ENCODE peak calls at places on chromosomes 12 and 14, in ten cellular contexts. Q is transverse colon; P is cardiac muscle cell; X is BJ; T is WTC11; L is fibroblast of pulmonary artery; D is CD4-positive, alpha-beta T cell; H is pancreas; Y is astrocyte of the spinal cord; V is A549. S is an unnamed sample.

GRCh38 chr12:79288946-79289345 is 401.8 kb downstream of the PAWR start:
- DNase-seq in T (no peak), V (no peak), X (no peak), L (no peak), Y (no peak), D (no peak), H (no peak), P (no peak), Q (no peak), S (no peak)

GRCh38 chr14:104803916-104804371 is 3.0 kb downstream of the ZBTB42 start:
- DNase-seq in X (no peak), H (peak; percentile 54), L (no peak), Q (no peak), P (no peak), T (no peak), V (no peak), D (no peak), Y (no peak), S (no peak)

GRCh38 chr12:28974166-28974565 is 174.9 kb upstream of the FAR2 start:
- DNase-seq in P (no peak), X (no peak), D (no peak), V (no peak), T (no peak), H (no peak), Y (peak; percentile 53), Q (no peak), L (no peak), S (no peak)

GRCh38 chr14:97206948-97207347 is 409.8 kb downstream of the VRK1 start:
- DNase-seq in H (no peak), V (no peak), Q (no peak), L (no peak), P (no peak), Y (no peak), X (no peak), D (no peak), T (no peak), S (no peak)

GRCh38 chr12:123091756-123092155 is 59.1 kb downstream of the PITPNM2 start:
- DNase-seq in L (no peak), X (no peak), V (no peak), Y (no peak), Q (no peak), P (no peak), H (no peak), D (no peak), T (no peak), S (no peak)

GRCh38 chr12:23980826-23981225 is 31.4 kb upstream of the SOX5 start:
- DNase-seq in T (no peak), Q (no peak), Y (no peak), V (no peak), L (no peak), H (no peak), D (no peak), P (no peak), X (no peak), S (no peak)

GRCh38 chr12:57772429-57773322 is at the start of gene EEF1AKMT3:
- DNase-seq in V (no peak), P (peak; percentile 57), L (peak; percentile 40), T (peak; percentile 63), Y (no peak), D (no peak), Q (peak; percentile 75), X (no peak), H (peak; percentile 84), S (no peak)

GRCh38 chr12:109595321-109595902 is 21.8 kb downstream of the MVK start:
- DNase-seq in H (no peak), Q (no peak), V (no peak), P (no peak), Y (no peak), X (no peak), D (no peak), L (no peak), T (no peak), S (no peak)

DNA sequence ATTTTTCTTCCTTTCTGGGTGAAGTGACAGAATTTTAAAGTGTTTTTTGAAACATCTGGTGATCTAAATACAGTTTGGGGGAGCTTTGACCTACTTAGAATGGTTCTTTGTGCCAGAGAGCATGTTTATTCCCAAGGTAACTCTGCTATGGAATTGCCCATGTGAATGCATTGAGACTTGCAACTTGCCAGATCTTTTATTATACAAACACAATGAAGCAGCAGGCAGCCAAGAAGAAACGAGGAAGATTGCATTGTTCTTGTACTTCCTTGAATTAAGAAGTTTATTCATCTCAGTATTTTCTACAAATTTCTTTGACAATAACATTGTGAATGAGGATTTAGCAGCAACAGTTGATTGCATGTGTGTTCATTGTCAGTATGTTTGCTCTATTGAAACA is 55.5 kb downstream of the FGD4 start:
- DNase-seq in Q (no peak), V (no peak), X (no peak), H (no peak), P (no peak), D (no peak), Y (peak; percentile 25), T (no peak), L (peak; percentile 82), S (no peak)
- TF ChIP-seq CTCF in Q (no peak), V (no peak), X (no peak), H (no peak), P (no peak), D (no peak), Y (no peak), T (no peak), L (no peak), S (no peak)

GRCh38 chr12:66061557-66062279 is 68.8 kb downstream of the LLPH start:
- DNase-seq in Q (no peak), L (peak; percentile 31), X (no peak), V (no peak), T (peak; percentile 25), H (no peak), P (no peak), Y (no peak), D (no peak), S (no peak)
- TF ChIP-seq CTCF in Q (no peak), L (no peak), X (no peak), V (no peak), T (no peak), H (no peak), P (no peak), Y (no peak), D (no peak), S (no peak)

GRCh38 chr14:61063461-61063860 is 82.4 kb downstream of the SLC38A6 start:
- DNase-seq in P (no peak), Y (no peak), V (no peak), D (no peak), Q (no peak), H (no peak), L (no peak), X (no peak), T (no peak), S (no peak)

GRCh38 chr14:61064866-61065265 is 83.8 kb downstream of the SLC38A6 start:
- DNase-seq in V (no peak), T (no peak), P (no peak), D (no peak), X (no peak), H (no peak), L (no peak), Q (no peak), Y (no peak), S (no peak)

GRCh38 chr14:61065671-61066070 is 84.6 kb downstream of the SLC38A6 start:
- DNase-seq in Q (no peak), H (no peak), T (no peak), Y (no peak), V (no peak), D (no peak), X (no peak), L (no peak), P (no peak), S (no peak)

DNA sequence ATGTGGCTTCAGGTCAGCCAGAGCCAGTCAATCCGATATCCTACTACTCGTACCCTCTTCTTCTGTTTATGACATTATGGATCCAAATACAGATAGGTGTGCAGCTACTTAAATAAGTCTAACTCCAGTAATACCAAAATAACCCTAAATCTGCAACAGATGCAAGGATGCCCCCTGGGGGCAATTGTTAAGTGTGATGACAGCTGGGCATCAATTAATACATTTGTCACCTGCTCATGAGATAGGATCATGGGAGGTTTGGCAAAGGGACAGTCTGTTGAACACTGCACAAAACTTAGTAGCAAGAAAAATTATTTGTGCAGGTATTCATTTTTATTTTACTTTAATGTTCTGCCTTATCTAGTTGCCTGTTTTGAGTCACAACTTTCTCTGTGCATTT is 83.2 kb downstream of the SLC38A6 start:
- DNase-seq in V (no peak), P (no peak), T (no peak), D (no peak), X (no peak), Q (no peak), Y (no peak), L (no peak), H (no peak), S (no peak)
- TF ChIP-seq CTCF in V (peak; percentile 5), P (no peak), T (no peak), D (no peak), X (no peak), Q (no peak), Y (no peak), L (no peak), H (no peak), S (peak; percentile 2)

GRCh38 chr12:47819544-47819901 is 180 bp downstream of the HDAC7 start:
- DNase-seq in L (no peak), H (peak; percentile 72), Y (no peak), D (no peak), T (no peak), Q (no peak), P (no peak), X (no peak), V (no peak), S (no peak)

GRCh38 chr12:47818007-47818376 is 1.7 kb downstream of the HDAC7 start:
- DNase-seq in Y (no peak), H (no peak), D (no peak), L (no peak), T (no peak), X (no peak), Q (no peak), P (no peak), V (no peak), S (no peak)

GRCh38 chr12:47819902-47820630 is at the start of gene HDAC7:
- DNase-seq in T (peak; percentile 74), P (peak; percentile 83), H (peak; percentile 82), L (peak; percentile 94), Q (peak; percentile 85), Y (peak; percentile 91), D (peak; percentile 66), V (peak; percentile 86), X (no peak), S (peak; percentile 92)

GRCh38 chr12:47818382-47818700 is 1.4 kb downstream of the HDAC7 start:
- DNase-seq in L (no peak), Y (peak; percentile 32), X (no peak), P (no peak), V (no peak), Q (peak; percentile 26), T (no peak), D (no peak), H (no peak), S (no peak)

DNA sequence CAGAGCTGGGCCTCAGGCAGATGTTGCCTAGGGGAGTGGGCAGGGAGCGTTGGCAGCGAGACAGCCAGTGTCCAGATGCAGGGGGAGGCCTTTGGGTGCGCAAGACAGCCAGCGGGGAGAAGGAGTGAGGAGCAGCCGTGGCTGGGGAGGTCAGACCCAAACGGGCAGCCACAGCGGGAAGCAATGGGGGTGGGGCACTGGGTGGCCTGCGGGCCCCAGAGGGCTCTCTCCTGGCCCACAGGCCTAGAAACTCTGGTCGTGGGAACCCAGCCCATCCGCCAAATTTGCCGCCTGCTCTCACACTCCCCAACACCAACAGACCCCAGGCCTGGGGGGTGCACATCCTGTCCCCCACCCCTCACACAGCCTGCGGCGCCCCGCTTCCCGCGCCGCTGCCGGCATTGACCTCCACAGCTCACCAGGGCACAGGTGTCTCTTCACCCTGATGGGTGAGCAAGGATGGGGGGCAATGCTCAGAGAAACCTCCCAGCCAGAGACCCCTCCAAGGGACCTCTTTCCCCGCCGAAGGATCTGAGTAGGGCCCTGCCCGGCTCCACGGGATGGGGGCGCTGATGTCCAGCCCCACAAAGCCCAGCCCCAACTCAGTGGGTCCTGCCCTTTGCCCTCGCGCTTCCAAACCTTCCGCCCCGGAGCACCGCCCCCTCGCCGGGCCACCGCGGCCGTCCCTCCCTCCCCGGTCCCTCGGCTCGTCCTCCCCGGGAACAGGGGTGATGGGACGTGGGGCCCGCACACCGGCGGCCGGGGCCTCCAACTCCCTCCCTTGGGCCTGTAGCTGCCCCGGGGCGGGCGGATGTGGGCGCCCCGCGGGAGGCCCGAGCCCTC is 781 bp downstream of the HDAC7 start:
- DNase-seq in P (peak; percentile 56), V (peak; percentile 65), Y (no peak), T (peak; percentile 77), L (peak; percentile 36), X (no peak), H (peak; percentile 82), D (peak; percentile 19), Q (peak; percentile 77), S (peak; percentile 76)
- TF ChIP-seq CTCF in P (peak; percentile 33), V (peak; percentile 46), Y (peak; percentile 35), T (no peak), L (peak; percentile 14), X (peak; percentile 43), H (no peak), D (no peak), Q (peak; percentile 13), S (peak; percentile 62)

S was measured in GM13977.